ENCODE peak calls at places on chromosomes 12 and 14, in four cellular contexts. V is activated CD4-positive, alpha-beta T cell treated with anti-CD3 and anti-CD28 coated beads, Interleukin-2, amount 10 ng/mL, durations not matched to agents 7 days and 5 days; J is neural crest cell; Z is prostate gland. B is an unnamed sample.

GRCh38 chr12:95740751-95741150 is 49.8 kb downstream of the NTN4 start:
- DNase-seq in V (no peak), J (no peak), Z (no peak), B (no peak)

GRCh38 chr12:2691001-2691339 is 103.8 kb upstream of the FKBP4 start:
- DNase-seq in V (peak; percentile 69), Z (no peak), J (peak; percentile 55), B (peak; percentile 60)

GRCh38 chr12:57450057-57450456 is 5.0 kb upstream of the INHBE start:
- DNase-seq in V (no peak), J (no peak), Z (no peak), B (no peak)

GRCh38 chr14:77979666-77980351 is 179.9 kb downstream of the ADCK1 start:
- DNase-seq in Z (no peak), J (no peak), V (no peak), B (peak; percentile 54)

GRCh38 chr12:122726056-122726558 is 4.5 kb downstream of the HCAR1 start:
- DNase-seq in Z (peak; percentile 43), V (no peak), J (no peak), B (no peak)

GRCh38 chr12:71164877-71165197 is 7.0 kb upstream of the TSPAN8 start:
- DNase-seq in J (no peak), V (no peak), Z (no peak), B (no peak)

GRCh38 chr12:3333991-3334391 is 157.0 kb upstream of the PRMT8 start:
- DNase-seq in V (no peak), Z (no peak), J (no peak), B (no peak)

GRCh38 chr12:1122803-1123202 is 131.8 kb downstream of the ERC1 start:
- DNase-seq in V (peak; percentile 52), J (no peak), Z (no peak), B (no peak)

GRCh38 chr12:92629349-92630065 is 73.3 kb upstream of the PLEKHG7 start:
- DNase-seq in J (no peak), V (no peak), Z (peak; percentile 17), B (no peak)

GRCh38 chr14:51880810-51881580 is 20.6 kb downstream of the GNG2 start:
- DNase-seq in J (no peak), Z (no peak), V (no peak), B (no peak)

GRCh38 chr12:68370006-68370590 is 37.9 kb upstream of the MDM1 start:
- DNase-seq in V (no peak), Z (no peak), J (no peak), B (no peak)

GRCh38 chr12:68890701-68891113 is 42.3 kb downstream of the CPM start:
- DNase-seq in V (no peak), J (no peak), Z (no peak), B (no peak)

GRCh38 chr12:57902371-57903042 is 38.9 kb upstream of the ATP23 start:
- DNase-seq in Z (no peak), V (no peak), J (no peak), B (no peak)

GRCh38 chr12:9731797-9732196 is 1.1 kb downstream of the CLECL1 start:
- DNase-seq in V (no peak), Z (no peak), J (no peak), B (no peak)

GRCh38 chr12:29153231-29153630 is 4.2 kb downstream of the FAR2 start:
- DNase-seq in J (no peak), Z (no peak), V (no peak), B (no peak)

GRCh38 chr12:56159482-56160105 is 1.4 kb downstream of the MYL6 start:
- DNase-seq in Z (no peak), J (no peak), V (no peak), B (no peak)

GRCh38 chr14:67517083-67517482 is 16.0 kb upstream of the PLEKHH1 start:
- DNase-seq in J (no peak), V (no peak), Z (peak; percentile 52), B (peak; percentile 4)

GRCh38 chr12:100798799-100799198 is 4.2 kb downstream of the ANO4 start:
- DNase-seq in V (no peak), Z (no peak), J (no peak), B (no peak)

GRCh38 chr12:1633459-1633858 is 4.4 kb downstream of the WNT5B start:
- DNase-seq in Z (no peak), V (no peak), J (no peak), B (no peak)

GRCh38 chr12:4307593-4308333 is 13.2 kb upstream of the TIGAR start:
- DNase-seq in Z (peak; percentile 77), J (peak; percentile 66), V (peak; percentile 16), B (peak; percentile 66)

GRCh38 chr14:20417250-20418186 is 4.2 kb upstream of the TEP1 start:
- DNase-seq in V (no peak), J (no peak), Z (no peak), B (no peak)

GRCh38 chr12:53300187-53300586 is 692 bp downstream of the MYG1 start:
- DNase-seq in J (no peak), V (no peak), Z (no peak), B (no peak)

GRCh38 chr14:105528859-105529505 is 2.6 kb downstream of the TMEM121 start:
- DNase-seq in V (no peak), J (no peak), Z (no peak), B (no peak)

GRCh38 chr12:123621619-123622530 is 11.6 kb downstream of the EIF2B1 start:
- DNase-seq in V (no peak), J (no peak), Z (no peak), B (no peak)

GRCh38 chr14:93969082-93969828 is 7.1 kb downstream of the ASB2 start:
- DNase-seq in J (no peak), V (no peak), Z (no peak), B (no peak)

GRCh38 chr12:53599579-53599978 is 26.6 kb downstream of the ATF7 start:
- DNase-seq in V (no peak), J (no peak), Z (no peak), B (no peak)

GRCh38 chr14:73740921-73741326 is 26.7 kb upstream of the PNMA1 start:
- DNase-seq in V (no peak), J (no peak), Z (peak; percentile 92), B (no peak)

GRCh38 chr12:89383235-89384049 is 31.1 kb upstream of the DUSP6 start:
- DNase-seq in Z (no peak), J (no peak), V (no peak), B (no peak)

GRCh38 chr12:51351913-51352532 is 5.5 kb upstream of the CELA1 start:
- DNase-seq in V (peak; percentile 60), Z (no peak), J (peak; percentile 53), B (peak; percentile 24)

GRCh38 chr12:108648371-108648770 is 14.7 kb upstream of the SELPLG start:
- DNase-seq in J (no peak), Z (no peak), V (no peak), B (no peak)

B was measured in NCI-H1930.